ENCODE peak calls at places on chromosomes 13 and 19, in four cellular contexts. G is NCI-H1092; Y is activated naive CD8-positive, alpha-beta T cell treated with anti-CD3 and anti-CD28 coated beads, Interleukin-2, amount 50 U/mL, for 24 hours; M is T-helper 17 cell. Z is an unnamed sample.

GRCh38 chr19:1747285-1748114 is 5.8 kb upstream of the ONECUT3 start:
- DNase-seq in G (no peak), Y (peak; percentile 61), M (no peak), Z (no peak)

GRCh38 chr13:107117327-107118012 is 549.5 kb upstream of the ARGLU1 start:
- DNase-seq in G (no peak), Y (no peak), M (no peak), Z (no peak)

GRCh38 chr13:38366954-38367645 is 17.4 kb downstream of the UFM1 start:
- DNase-seq in G (no peak), Y (no peak), M (no peak), Z (no peak)

GRCh38 chr13:32022292-32022691 is 9.3 kb upstream of the FRY start:
- DNase-seq in G (no peak), Y (no peak), M (no peak), Z (no peak)

GRCh38 chr13:37023871-37024270 is 23.3 kb downstream of the EXOSC8 start:
- DNase-seq in G (no peak), Y (no peak), M (no peak), Z (no peak)

GRCh38 chr19:45450042-45450380 is 17.8 kb upstream of the FOSB start:
- DNase-seq in G (no peak), Y (peak; percentile 25), M (no peak), Z (no peak)

GRCh38 chr19:17026041-17026658 is 460 bp downstream of the CPAMD8 start:
- DNase-seq in G (no peak), Y (no peak), M (no peak), Z (no peak)

GRCh38 chr13:49444517-49445395 is 682 bp downstream of the SETDB2 start:
- DNase-seq in G (no peak), Y (peak; percentile 26), M (no peak), Z (no peak)

GRCh38 chr19:49583239-49583638 is 2.1 kb downstream of the PRRG2 start:
- DNase-seq in G (no peak), Y (no peak), M (no peak), Z (no peak)

GRCh38 chr19:10353793-10354391 is 14.5 kb upstream of the ICAM3 start:
- DNase-seq in G (no peak), Y (peak; percentile 69), M (no peak), Z (peak; percentile 19)

GRCh38 chr13:111337206-111337605 is 16.8 kb downstream of the TEX29 start:
- DNase-seq in G (no peak), Y (no peak), M (no peak), Z (no peak)

GRCh38 chr19:765179-765738 is 14.3 kb downstream of the MISP start:
- DNase-seq in G (no peak), Y (no peak), M (no peak), Z (no peak)

GRCh38 chr13:18944501-18945068 is 237.0 kb downstream of the TUBA3C start:
- DNase-seq in G (no peak), Y (no peak), M (no peak), Z (no peak)

GRCh38 chr19:42286349-42287016 is 15.4 kb upstream of the PRR19 start:
- DNase-seq in G (no peak), Y (no peak), M (no peak), Z (no peak)

GRCh38 chr13:76632388-76633044 is 253.7 kb downstream of the KCTD12 start:
- DNase-seq in G (no peak), Y (no peak), M (no peak), Z (no peak)

GRCh38 chr13:44818428-44818827 is 170.8 kb downstream of the NUFIP1 start:
- DNase-seq in G (peak; percentile 12), Y (no peak), M (no peak), Z (no peak)

GRCh38 chr19:7476941-7477494 is 11.8 kb downstream of the PEX11G start:
- DNase-seq in G (no peak), Y (no peak), M (no peak), Z (no peak)

GRCh38 chr19:51971624-51972023 is 15.0 kb downstream of the ZNF350 start:
- DNase-seq in G (no peak), Y (peak; percentile 27), M (no peak), Z (no peak)

GRCh38 chr13:48532473-48533206 is at the start of gene RCBTB2:
- DNase-seq in G (peak; percentile 96), Y (peak; percentile 100), M (peak; percentile 99), Z (peak; percentile 96)

GRCh38 chr13:99067160-99067985 is 89.5 kb upstream of the DOCK9 start:
- DNase-seq in G (no peak), Y (no peak), M (no peak), Z (no peak)

GRCh38 chr13:44231786-44232516 is 141.7 kb upstream of the SERP2 start:
- DNase-seq in G (no peak), Y (no peak), M (no peak), Z (no peak)

GRCh38 chr19:13872695-13873389 is 4.1 kb upstream of the NANOS3 start:
- DNase-seq in G (no peak), Y (peak; percentile 47), M (no peak), Z (peak; percentile 43)

GRCh38 chr19:16161848-16162247 is 11.5 kb downstream of the CIB3 start:
- DNase-seq in G (no peak), Y (no peak), M (no peak), Z (no peak)

GRCh38 chr13:24071423-24072075 is 89.0 kb upstream of the SPATA13 start:
- DNase-seq in G (no peak), Y (no peak), M (no peak), Z (no peak)

GRCh38 chr13:29693297-29693945 is 97.9 kb upstream of the SLC7A1 start:
- DNase-seq in G (no peak), Y (no peak), M (no peak), Z (no peak)

GRCh38 chr13:99984463-99985242 is 3.1 kb downstream of the ZIC2 start:
- DNase-seq in G (peak; percentile 37), Y (no peak), M (no peak), Z (no peak)

GRCh38 chr19:8494158-8494557 is 8.3 kb downstream of the PRAM1 start:
- DNase-seq in G (no peak), Y (no peak), M (no peak), Z (no peak)

GRCh38 chr13:24668955-24669354 is 11.3 kb upstream of the ATP12A start:
- DNase-seq in G (no peak), Y (no peak), M (no peak), Z (no peak)